ENCODE peak calls at places on chromosomes 3 and 15, in eight cellular contexts. F, H, V, X, E, L, M and Z are unnamed samples.

GRCh38 chr15:62809106-62809967 is 233.2 kb upstream of the TPM1 start:
- DNase-seq in F (no peak), X (no peak), E (peak; percentile 23), L (no peak), M (no peak), H (peak; percentile 66), V (no peak), Z (no peak)

GRCh38 chr15:31774045-31774444 is 256.3 kb upstream of the CHRNA7 start:
- DNase-seq in X (no peak), H (no peak), M (no peak), V (no peak), F (no peak), L (no peak), E (no peak), Z (no peak)

GRCh38 chr15:94324835-94325767 is 93.7 kb downstream of the MCTP2 start:
- DNase-seq in M (no peak), L (no peak), E (no peak), V (no peak), X (peak; percentile 31), F (no peak), H (no peak), Z (no peak)

GRCh38 chr15:75775296-75776074 is 62.8 kb upstream of the CSPG4 start:
- DNase-seq in H (no peak), E (peak; percentile 41), L (no peak), V (no peak), F (peak; percentile 42), X (no peak), M (peak; percentile 50), Z (no peak)

GRCh38 chr15:72782993-72783562 is 480 bp downstream of the ADPGK start:
- DNase-seq in H (no peak), E (no peak), M (peak; percentile 85), V (no peak), F (no peak), L (peak; percentile 30), X (peak; percentile 40), Z (no peak)

GRCh38 chr3:171525437-171525836 is 65.2 kb upstream of the TNIK start:
- DNase-seq in V (no peak), X (no peak), L (no peak), H (no peak), F (no peak), E (no peak), M (no peak), Z (no peak)

GRCh38 chr3:94671078-94671477 is 608.2 kb downstream of the NSUN3 start:
- DNase-seq in X (no peak), E (no peak), F (no peak), L (no peak), M (no peak), H (no peak), V (no peak), Z (no peak)

GRCh38 chr15:32828507-32829186 is 110.8 kb downstream of the GREM1 start:
- DNase-seq in H (no peak), X (no peak), M (no peak), L (no peak), F (peak; percentile 83), V (no peak), E (no peak), Z (no peak)

GRCh38 chr15:74400313-74400850 is 32.9 kb upstream of the CYP11A1 start:
- DNase-seq in E (no peak), X (no peak), L (no peak), V (no peak), H (no peak), M (no peak), F (no peak), Z (no peak)

GRCh38 chr15:59420986-59421618 is 16.9 kb upstream of the FAM81A start:
- DNase-seq in L (no peak), E (no peak), M (no peak), F (no peak), X (no peak), H (no peak), V (no peak), Z (no peak)

GRCh38 chr3:132573657-132574260 is 23.3 kb upstream of the ACKR4 start:
- DNase-seq in X (no peak), V (no peak), L (no peak), E (no peak), M (no peak), F (no peak), H (no peak), Z (no peak)

GRCh38 chr15:100725121-100726069 is 123.0 kb downstream of the ASB7 start:
- DNase-seq in L (peak; percentile 7), H (peak; percentile 8), F (no peak), X (no peak), M (peak; percentile 48), E (no peak), V (no peak), Z (peak; percentile 89)

GRCh38 chr15:37517506-37517905 is 416.9 kb upstream of the TMCO5A start:
- DNase-seq in V (no peak), F (no peak), X (no peak), E (no peak), M (no peak), H (no peak), L (no peak), Z (no peak)

GRCh38 chr3:59388555-59389280 is 338.9 kb upstream of the CFAP20DC start:
- DNase-seq in F (no peak), E (no peak), V (no peak), L (no peak), H (no peak), X (no peak), M (no peak), Z (no peak)

GRCh38 chr3:124315215-124316033 is 323.5 kb upstream of the ROPN1 start:
- DNase-seq in V (no peak), M (no peak), E (no peak), L (no peak), H (no peak), X (no peak), F (peak; percentile 25), Z (peak; percentile 91)

GRCh38 chr15:43794269-43795037 is 2.3 kb downstream of the SERF2 start:
- DNase-seq in E (no peak), F (no peak), X (no peak), L (no peak), M (no peak), H (no peak), V (no peak), Z (no peak)

GRCh38 chr15:31325432-31325975 is 1.1 kb upstream of the KLF13 start:
- DNase-seq in H (peak; percentile 82), V (peak; percentile 90), F (no peak), E (no peak), M (peak; percentile 90), X (peak; percentile 64), L (peak; percentile 70), Z (peak; percentile 93)

GRCh38 chr15:96421211-96421610 is 90.7 kb downstream of the NR2F2 start:
- DNase-seq in X (peak; percentile 38), H (no peak), V (no peak), M (no peak), E (no peak), L (no peak), F (no peak), Z (no peak)

GRCh38 chr15:67543348-67543718 is 830 bp downstream of the MAP2K5 start:
- DNase-seq in V (peak; percentile 41), E (no peak), M (peak; percentile 64), F (peak; percentile 14), L (no peak), H (peak; percentile 56), X (no peak), Z (no peak)

GRCh38 chr15:34986326-34987181 is 1.5 kb downstream of the ZNF770 start:
- DNase-seq in X (no peak), F (no peak), L (no peak), V (no peak), E (no peak), M (no peak), H (no peak), Z (no peak)

GRCh38 chr3:65758871-65759598 is 279.7 kb downstream of the MAGI1 start:
- DNase-seq in L (no peak), H (no peak), X (no peak), V (no peak), F (no peak), M (no peak), E (no peak), Z (no peak)

DNA sequence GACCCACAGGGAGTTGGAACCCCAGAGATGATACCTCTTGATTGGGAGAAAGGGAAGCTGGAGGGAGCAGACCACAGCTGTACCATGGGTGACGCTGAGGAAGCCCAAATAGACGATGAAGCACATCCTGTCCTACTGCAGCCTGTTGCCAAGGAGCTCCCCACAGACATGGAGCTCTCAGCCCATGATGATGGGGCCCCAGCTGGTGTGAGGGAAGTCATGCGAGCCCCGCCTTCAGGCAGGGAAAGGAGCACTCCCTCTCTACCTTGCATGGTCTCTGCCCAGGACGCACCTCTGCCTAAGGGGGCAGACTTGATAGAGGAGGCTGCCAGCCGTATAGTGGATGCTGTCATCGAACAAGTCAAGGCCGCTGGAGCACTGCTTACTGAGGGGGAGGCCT is 201.1 kb downstream of the AKAP13 start:
- DNase-seq in X (peak; percentile 58), V (no peak), E (no peak), L (peak; percentile 52), H (no peak), M (peak; percentile 83), F (no peak), Z (peak; percentile 94)
- TF ChIP-seq EP300 in X (peak; percentile 23), V (no peak), E (no peak), L (peak; percentile 31), H (no peak), M (no peak), F (no peak), Z (no peak)

GRCh38 chr15:68557469-68558317 is 21.1 kb upstream of the CORO2B start:
- DNase-seq in V (no peak), M (no peak), E (no peak), F (no peak), H (no peak), L (no peak), X (no peak), Z (no peak)
- H3K4me3 ChIP-seq in V (no peak overlapping the region), M (no peak overlapping the region), E (no peak overlapping the region), F (no peak overlapping the region), H (no peak overlapping the region), L (no peak overlapping the region), X (no peak overlapping the region), Z (no peak overlapping the region)

DNA sequence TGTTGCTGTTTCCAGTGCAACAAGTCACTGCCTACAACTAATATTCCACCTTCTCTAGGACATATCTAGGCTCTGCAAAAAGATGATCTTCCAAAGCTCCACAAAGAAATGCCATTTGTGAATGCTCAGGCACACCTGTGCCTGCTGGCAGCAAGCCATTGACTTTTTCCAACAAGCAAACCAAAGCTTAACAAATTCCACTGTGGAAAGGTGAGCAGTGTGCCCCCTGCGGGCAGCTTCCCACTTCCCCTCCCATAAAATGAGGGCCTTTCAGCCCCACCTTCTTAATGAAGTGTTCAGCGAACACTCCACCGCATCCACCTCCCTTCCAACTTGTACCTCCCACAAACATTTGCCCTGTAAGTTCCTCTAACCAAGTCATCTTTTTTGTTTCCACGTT is 157.5 kb upstream of the SLC24A5 start:
- DNase-seq in M (no peak), X (no peak), L (no peak), H (no peak), F (no peak), V (no peak), E (no peak), Z (no peak)
- TF ChIP-seq CTCF in M (no peak), X (no peak), L (no peak), H (no peak), F (no peak), V (no peak), E (no peak), Z (no peak)

DNA sequence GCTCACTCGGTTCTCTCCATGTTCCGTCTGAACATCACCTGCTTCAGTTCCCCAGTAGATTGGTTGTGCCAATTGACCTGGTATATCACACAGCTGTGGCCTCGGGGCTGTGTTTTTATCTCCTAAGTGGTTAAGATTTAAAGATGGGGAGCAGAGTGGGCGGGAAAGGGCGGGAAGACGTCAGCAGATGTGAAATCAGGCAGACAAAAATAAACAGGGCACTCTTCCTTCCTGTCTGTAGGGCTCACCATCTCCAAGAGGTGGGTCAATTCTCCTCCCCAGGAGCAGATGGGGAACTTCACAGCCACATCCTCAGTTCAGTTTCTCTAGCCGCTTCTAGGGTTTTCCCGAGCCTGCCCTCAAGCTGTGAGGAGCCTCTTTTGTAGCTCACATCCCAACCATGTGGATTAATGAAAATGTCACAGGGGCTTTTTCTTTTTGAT is 26.8 kb upstream of the LIMD1 start:
- DNase-seq in X (no peak), M (no peak), L (no peak), E (no peak), V (no peak), F (no peak), H (peak; percentile 35), Z (no peak)
- TF ChIP-seq EP300 in X (no peak), M (no peak), L (peak; percentile 16), E (no peak), V (no peak), F (no peak), H (no peak), Z (no peak)